ENCODE peak calls at places on chromosomes 2 and 18, in four cellular contexts. One of them, this sample, is unnamed.

GRCh38 chr18:56873441-56874140 is 222.4 kb downstream of the WDR7 start:
- DNase-seq in ovary: no peak
- DNase-seq in NB4: peak; percentile 27
- DNase-seq in transverse colon: no peak
- DNase-seq in this sample: no peak

GRCh38 chr2:72115361-72116080 is 32.1 kb downstream of the CYP26B1 start:
- DNase-seq in transverse colon: no peak
- DNase-seq in NB4: no peak
- DNase-seq in ovary: no peak
- DNase-seq in this sample: no peak

GRCh38 chr18:24611075-24611474 is 150.6 kb downstream of the HRH4 start:
- DNase-seq in ovary: no peak
- DNase-seq in NB4: no peak
- DNase-seq in transverse colon: no peak
- DNase-seq in this sample: no peak

GRCh38 chr2:36964496-36965058 is 1.8 kb downstream of the STRN start:
- DNase-seq in transverse colon: no peak
- DNase-seq in NB4: no peak
- DNase-seq in ovary: no peak
- DNase-seq in this sample: peak; percentile 33

GRCh38 chr2:61396005-61396404 is 74.9 kb downstream of the USP34 start:
- DNase-seq in transverse colon: no peak
- DNase-seq in ovary: no peak
- DNase-seq in NB4: peak; percentile 40
- DNase-seq in this sample: no peak

GRCh38 chr18:26085056-26085455 is 5.4 kb downstream of the SS18 start:
- DNase-seq in NB4: no peak
- DNase-seq in transverse colon: no peak
- DNase-seq in ovary: no peak
- DNase-seq in this sample: no peak

GRCh38 chr2:15991231-15991630 is 50.9 kb downstream of the MYCN start:
- DNase-seq in NB4: no peak
- DNase-seq in transverse colon: no peak
- DNase-seq in ovary: no peak
- DNase-seq in this sample: no peak

GRCh38 chr2:49224426-49225010 is 70.2 kb upstream of the FSHR start:
- DNase-seq in transverse colon: peak; percentile 7
- DNase-seq in NB4: no peak
- DNase-seq in ovary: no peak
- DNase-seq in this sample: no peak

GRCh38 chr2:42141687-42142475 is 27.3 kb upstream of the EML4 start:
- DNase-seq in transverse colon: peak; percentile 62
- DNase-seq in NB4: peak; percentile 89
- DNase-seq in ovary: peak; percentile 44
- DNase-seq in this sample: no peak

GRCh38 chr2:229520582-229521221 is 193.7 kb downstream of the DNER start:
- DNase-seq in NB4: no peak
- DNase-seq in ovary: no peak
- DNase-seq in transverse colon: peak; percentile 7
- DNase-seq in this sample: no peak

GRCh38 chr18:58058720-58059119 is 14.7 kb downstream of the NEDD4L start:
- DNase-seq in ovary: no peak
- DNase-seq in NB4: no peak
- DNase-seq in transverse colon: no peak
- DNase-seq in this sample: peak; percentile 67

GRCh38 chr2:174076040-174076439 is 110.9 kb upstream of the SP3 start:
- DNase-seq in transverse colon: no peak
- DNase-seq in ovary: no peak
- DNase-seq in NB4: no peak
- DNase-seq in this sample: peak; percentile 38

GRCh38 chr2:234991793-234992192 is 40.0 kb downstream of the SH3BP4 start:
- DNase-seq in ovary: no peak
- DNase-seq in NB4: no peak
- DNase-seq in transverse colon: no peak
- DNase-seq in this sample: no peak

GRCh38 chr2:49973917-49974368 is 819.6 kb upstream of the FSHR start:
- DNase-seq in ovary: peak; percentile 13
- DNase-seq in NB4: no peak
- DNase-seq in transverse colon: peak; percentile 23
- DNase-seq in this sample: peak; percentile 2

GRCh38 chr2:40218679-40219078 is 233.2 kb downstream of the SLC8A1 start:
- DNase-seq in transverse colon: peak; percentile 43
- DNase-seq in NB4: no peak
- DNase-seq in ovary: peak; percentile 49
- DNase-seq in this sample: no peak

GRCh38 chr2:173647681-173648350 is 293.1 kb downstream of the CDCA7 start:
- DNase-seq in NB4: no peak
- DNase-seq in transverse colon: no peak
- DNase-seq in ovary: no peak
- DNase-seq in this sample: no peak

GRCh38 chr2:70143314-70144150 is 47.3 kb downstream of the C2orf42 start:
- DNase-seq in NB4: peak; percentile 69
- DNase-seq in transverse colon: peak; percentile 63
- DNase-seq in ovary: peak; percentile 42
- DNase-seq in this sample: peak; percentile 83

GRCh38 chr2:10777111-10777841 is 35.3 kb downstream of the PDIA6 start:
- DNase-seq in transverse colon: no peak
- DNase-seq in ovary: no peak
- DNase-seq in NB4: no peak
- DNase-seq in this sample: no peak

GRCh38 chr2:37655442-37655841 is 16.0 kb downstream of the CDC42EP3 start:
- DNase-seq in NB4: no peak
- DNase-seq in transverse colon: no peak
- DNase-seq in ovary: no peak
- DNase-seq in this sample: peak; percentile 34

GRCh38 chr18:45374878-45375630 is 240.2 kb upstream of the SLC14A2 start:
- DNase-seq in NB4: no peak
- DNase-seq in ovary: no peak
- DNase-seq in transverse colon: no peak
- DNase-seq in this sample: peak; percentile 32

GRCh38 chr2:218798767-218799504 is 17.0 kb downstream of the CYP27A1 start:
- DNase-seq in transverse colon: no peak
- DNase-seq in ovary: no peak
- DNase-seq in NB4: no peak
- DNase-seq in this sample: peak; percentile 59

GRCh38 chr2:28681216-28681981 is 70.2 kb upstream of the PPP1CB start:
- DNase-seq in NB4: no peak
- DNase-seq in transverse colon: no peak
- DNase-seq in ovary: no peak
- DNase-seq in this sample: no peak

GRCh38 chr2:105042189-105042588 is 4.3 kb downstream of the MRPS9 start:
- DNase-seq in NB4: no peak
- DNase-seq in transverse colon: no peak
- DNase-seq in ovary: no peak
- DNase-seq in this sample: peak; percentile 72

GRCh38 chr2:228728961-228729360 is 542.1 kb downstream of the PID1 start:
- DNase-seq in ovary: no peak
- DNase-seq in transverse colon: no peak
- DNase-seq in NB4: no peak
- DNase-seq in this sample: no peak

GRCh38 chr2:238290715-238291549 is 2.5 kb upstream of the PER2 start:
- DNase-seq in transverse colon: peak; percentile 38
- DNase-seq in ovary: no peak
- DNase-seq in NB4: no peak
- DNase-seq in this sample: peak; percentile 22

GRCh38 chr2:238288650-238289573 is 502 bp upstream of the PER2 start:
- DNase-seq in transverse colon: peak; percentile 99
- DNase-seq in ovary: peak; percentile 97
- DNase-seq in NB4: peak; percentile 100
- DNase-seq in this sample: peak; percentile 99

GRCh38 chr2:238291550-238292281 is 3.3 kb upstream of the PER2 start:
- DNase-seq in transverse colon: no peak
- DNase-seq in ovary: no peak
- DNase-seq in NB4: no peak
- DNase-seq in this sample: no peak

GRCh38 chr2:238289574-238289973 is 1.2 kb upstream of the PER2 start:
- DNase-seq in ovary: no peak
- DNase-seq in NB4: peak; percentile 52
- DNase-seq in transverse colon: no peak
- DNase-seq in this sample: no peak

GRCh38 chr2:238290079-238290478 is 1.7 kb upstream of the PER2 start:
- DNase-seq in transverse colon: peak; percentile 90
- DNase-seq in NB4: peak; percentile 47
- DNase-seq in ovary: no peak
- DNase-seq in this sample: no peak
- TF ChIP-seq POLR2A in transverse colon: peak; percentile 69
- TF ChIP-seq POLR2A in NB4: no peak
- TF ChIP-seq POLR2A in ovary: no peak
- TF ChIP-seq POLR2A in this sample: no peak

GRCh38 chr18:59639821-59640220 is 57.4 kb downstream of the CCBE1 start:
- DNase-seq in NB4: no peak
- DNase-seq in ovary: no peak
- DNase-seq in transverse colon: no peak
- DNase-seq in this sample: no peak
- TF ChIP-seq POLR2A in NB4: no peak
- TF ChIP-seq POLR2A in ovary: no peak
- TF ChIP-seq POLR2A in transverse colon: no peak
- TF ChIP-seq POLR2A in this sample: no peak

DNA sequence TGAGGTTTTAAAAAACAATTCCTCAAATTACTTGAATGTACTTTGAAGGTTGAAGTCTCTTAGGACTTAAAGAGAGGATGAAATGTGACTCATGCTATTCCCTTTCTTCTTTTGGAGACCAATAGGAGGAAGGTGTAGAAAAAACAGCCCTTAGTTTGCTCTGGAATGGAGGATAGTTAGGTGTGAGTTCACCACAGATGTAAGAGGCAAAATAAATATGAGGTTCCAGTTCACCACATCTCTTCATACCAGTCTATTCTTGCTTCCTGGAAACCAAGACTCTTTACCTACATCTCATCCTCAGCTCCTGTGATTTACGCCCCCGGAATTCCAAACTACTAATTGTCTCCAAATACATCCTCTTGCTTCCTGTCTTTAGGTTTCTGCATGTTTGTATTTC is 77.5 kb upstream of the TTC21B start:
- DNase-seq in NB4: no peak
- DNase-seq in ovary: no peak
- DNase-seq in transverse colon: no peak
- DNase-seq in this sample: no peak
- TF ChIP-seq POLR2A in NB4: no peak
- TF ChIP-seq POLR2A in ovary: no peak
- TF ChIP-seq POLR2A in transverse colon: no peak
- TF ChIP-seq POLR2A in this sample: no peak

GRCh38 chr2:101253013-101253712 is 477 bp downstream of the CNOT11 start:
- DNase-seq in ovary: peak; percentile 47
- DNase-seq in NB4: peak; percentile 80
- DNase-seq in transverse colon: peak; percentile 76
- DNase-seq in this sample: peak; percentile 87

GRCh38 chr2:101253713-101254085 is 1.0 kb downstream of the CNOT11 start:
- DNase-seq in transverse colon: no peak
- DNase-seq in NB4: peak; percentile 17
- DNase-seq in ovary: no peak
- DNase-seq in this sample: peak; percentile 59

GRCh38 chr2:101251844-101252407 is 760 bp upstream of the CNOT11 start:
- DNase-seq in ovary: no peak
- DNase-seq in transverse colon: peak; percentile 60
- DNase-seq in NB4: peak; percentile 54
- DNase-seq in this sample: peak; percentile 26

GRCh38 chr2:101249826-101250225 is 2.9 kb upstream of the CNOT11 start:
- DNase-seq in transverse colon: no peak
- DNase-seq in ovary: no peak
- DNase-seq in NB4: no peak
- DNase-seq in this sample: no peak

GRCh38 chr2:101252408-101253012 is at the start of gene CNOT11:
- DNase-seq in transverse colon: peak; percentile 100
- DNase-seq in NB4: peak; percentile 99
- DNase-seq in ovary: peak; percentile 99
- DNase-seq in this sample: peak; percentile 98
- TF ChIP-seq POLR2A in transverse colon: peak; percentile 88
- TF ChIP-seq POLR2A in NB4: peak; percentile 99
- TF ChIP-seq POLR2A in ovary: peak; percentile 70
- TF ChIP-seq POLR2A in this sample: peak; percentile 81

GRCh38 chr2:137964066-137964858 is at the start of gene HNMT:
- DNase-seq in transverse colon: peak; percentile 64
- DNase-seq in NB4: peak; percentile 57
- DNase-seq in ovary: peak; percentile 37
- DNase-seq in this sample: peak; percentile 73
- TF ChIP-seq POLR2A in transverse colon: peak; percentile 46
- TF ChIP-seq POLR2A in NB4: no peak
- TF ChIP-seq POLR2A in ovary: no peak
- TF ChIP-seq POLR2A in this sample: no peak

DNA sequence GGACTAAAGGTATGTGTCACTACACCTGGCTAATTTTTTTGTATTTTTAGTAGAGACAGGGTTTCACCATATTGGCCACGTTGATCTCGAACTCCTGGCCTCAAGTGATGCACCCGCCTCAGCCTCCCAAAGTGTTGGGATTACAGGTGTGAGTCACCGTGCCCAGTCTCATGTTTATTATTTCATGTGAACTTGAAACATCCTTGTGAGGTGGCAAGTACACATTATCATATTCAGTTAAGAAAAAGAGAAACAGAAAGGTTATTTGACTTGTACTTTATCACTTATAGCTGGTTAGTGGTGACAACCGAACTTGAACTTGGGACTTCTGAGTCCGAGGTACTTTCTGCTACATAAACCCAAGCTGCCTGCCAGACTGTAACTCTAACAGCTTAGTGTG is 24.4 kb downstream of the ABHD3 start:
- DNase-seq in NB4: no peak
- DNase-seq in ovary: no peak
- DNase-seq in transverse colon: no peak
- DNase-seq in this sample: no peak
- TF ChIP-seq POLR2A in NB4: no peak
- TF ChIP-seq POLR2A in ovary: no peak
- TF ChIP-seq POLR2A in transverse colon: no peak
- TF ChIP-seq POLR2A in this sample: no peak